ENCODE peak calls at places on chromosomes 3 and 15, in ten cellular contexts. I, A, H, V, E, W, S, P, Z and Q are unnamed samples.

GRCh38 chr3:186967686-186968085 is 37.4 kb downstream of the ST6GAL1 start:
- DNase-seq in I (no peak), E (no peak), A (no peak), W (no peak), S (no peak), V (no peak), Z (no peak), H (no peak), P (no peak), Q (no peak)

GRCh38 chr15:72554471-72555425 is 80.6 kb downstream of the ARIH1 start:
- DNase-seq in S (no peak), I (no peak), W (no peak), H (no peak), E (no peak), P (peak), Z (no peak), V (no peak), A (no peak), Q (no peak)

GRCh38 chr3:127929818-127930217 is 14.8 kb downstream of the KBTBD12 start:
- DNase-seq in S (no peak), Z (no peak), E (no peak), P (no peak), A (no peak), V (no peak), W (peak), H (no peak), I (no peak), Q (no peak)

GRCh38 chr3:177597325-177598109 is 400.2 kb upstream of the TBL1XR1 start:
- DNase-seq in P (peak), S (peak), H (peak), W (no peak), V (no peak), Z (peak), I (peak), A (no peak), E (peak), Q (peak)

GRCh38 chr3:150843241-150843640 is 62.0 kb downstream of the MINDY4B start:
- DNase-seq in W (peak), I (no peak), S (no peak), H (no peak), E (no peak), P (no peak), A (no peak), V (no peak), Z (no peak), Q (no peak)

GRCh38 chr3:139388961-139389551 is 391 bp downstream of the COPB2 start:
- DNase-seq in I (no peak), V (no peak), A (no peak), H (no peak), W (no peak), S (no peak), P (no peak), E (peak), Z (no peak), Q (peak)

GRCh38 chr3:151468284-151468917 is 7.5 kb upstream of the IGSF10 start:
- DNase-seq in E (peak), W (peak), I (no peak), S (no peak), Z (peak), V (no peak), P (peak), H (peak), A (peak), Q (peak)

GRCh38 chr3:140546649-140547048 is 131.2 kb upstream of the TRIM42 start:
- DNase-seq in Z (peak), E (no peak), I (no peak), V (no peak), S (no peak), P (no peak), A (no peak), W (no peak), H (no peak), Q (no peak)

GRCh38 chr3:61899700-61900462 is 338.5 kb downstream of the PTPRG start:
- DNase-seq in Z (no peak), V (no peak), S (no peak), H (no peak), E (no peak), I (no peak), W (no peak), A (no peak), P (no peak), Q (no peak)

GRCh38 chr3:25041871-25042584 is 386.0 kb upstream of the RARB start:
- DNase-seq in A (no peak), H (no peak), E (no peak), W (no peak), Z (no peak), V (no peak), S (no peak), P (no peak), I (no peak), Q (no peak)

GRCh38 chr3:157300091-157300490 is 136.6 kb upstream of the PTX3 start:
- DNase-seq in H (peak), S (no peak), P (no peak), Z (no peak), W (no peak), E (no peak), V (no peak), A (no peak), I (peak), Q (peak)

GRCh38 chr3:64900220-64900619 is 212.4 kb upstream of the ADAMTS9 start:
- DNase-seq in V (no peak), H (no peak), A (no peak), Z (no peak), P (no peak), W (no peak), S (no peak), E (no peak), I (no peak), Q (no peak)

GRCh38 chr15:69317392-69317841 is 18.7 kb downstream of the PAQR5 start:
- DNase-seq in P (peak), Z (no peak), A (no peak), W (no peak), I (no peak), E (no peak), H (no peak), V (no peak), S (no peak), Q (no peak)